ENCODE peak calls at places on chromosomes 1 and 21, in nine cellular contexts. One of them, this sample, is unnamed.

GRCh38 chr1:200207711-200208126 is 180.2 kb downstream of the NR5A2 start:
- ATAC-seq in activated naive CD8-positive, alpha-beta T cell treated with anti-CD3 and anti-CD28 coated beads, Interleukin-2, amount 10 ng/mL, durations not matched to agents 7 days and 5 days: no peak
- ATAC-seq in mucosa of descending colon: no peak
- ATAC-seq in left lung: no peak
- ATAC-seq in gastrocnemius medialis: no peak
- ATAC-seq in psoas muscle: no peak
- ATAC-seq in lung: no peak
- ATAC-seq in Panc1: no peak
- ATAC-seq in activated T-helper 17 cell treated with anti-CD3 and anti-CD28 coated beads, Interleukin-2, amount 50 U/mL, for 72 hours: peak; percentile 79
- ATAC-seq in this sample: no peak

GRCh38 chr1:180176965-180177364 is 22.3 kb downstream of the QSOX1 start:
- ATAC-seq in activated naive CD8-positive, alpha-beta T cell treated with anti-CD3 and anti-CD28 coated beads, Interleukin-2, amount 10 ng/mL, durations not matched to agents 7 days and 5 days: no peak
- ATAC-seq in mucosa of descending colon: no peak
- ATAC-seq in left lung: no peak
- ATAC-seq in gastrocnemius medialis: no peak
- ATAC-seq in psoas muscle: no peak
- ATAC-seq in lung: no peak
- ATAC-seq in Panc1: peak; percentile 8
- ATAC-seq in activated T-helper 17 cell treated with anti-CD3 and anti-CD28 coated beads, Interleukin-2, amount 50 U/mL, for 72 hours: no peak
- ATAC-seq in this sample: no peak

GRCh38 chr1:7722670-7723012 is 48.5 kb upstream of the VAMP3 start:
- ATAC-seq in activated naive CD8-positive, alpha-beta T cell treated with anti-CD3 and anti-CD28 coated beads, Interleukin-2, amount 10 ng/mL, durations not matched to agents 7 days and 5 days: no peak
- ATAC-seq in mucosa of descending colon: no peak
- ATAC-seq in left lung: no peak
- ATAC-seq in gastrocnemius medialis: peak; percentile 93
- ATAC-seq in psoas muscle: peak; percentile 95
- ATAC-seq in lung: no peak
- ATAC-seq in Panc1: no peak
- ATAC-seq in activated T-helper 17 cell treated with anti-CD3 and anti-CD28 coated beads, Interleukin-2, amount 50 U/mL, for 72 hours: no peak
- ATAC-seq in this sample: no peak

GRCh38 chr1:95169544-95169943 is 52.4 kb downstream of the TLCD4 start:
- ATAC-seq in activated naive CD8-positive, alpha-beta T cell treated with anti-CD3 and anti-CD28 coated beads, Interleukin-2, amount 10 ng/mL, durations not matched to agents 7 days and 5 days: no peak
- ATAC-seq in mucosa of descending colon: peak; percentile 75
- ATAC-seq in left lung: peak; percentile 97
- ATAC-seq in gastrocnemius medialis: no peak
- ATAC-seq in psoas muscle: peak; percentile 63
- ATAC-seq in lung: peak; percentile 66
- ATAC-seq in Panc1: no peak
- ATAC-seq in activated T-helper 17 cell treated with anti-CD3 and anti-CD28 coated beads, Interleukin-2, amount 50 U/mL, for 72 hours: no peak
- ATAC-seq in this sample: peak; percentile 95

GRCh38 chr1:206457408-206457807 is 12.9 kb upstream of the IKBKE start:
- ATAC-seq in activated naive CD8-positive, alpha-beta T cell treated with anti-CD3 and anti-CD28 coated beads, Interleukin-2, amount 10 ng/mL, durations not matched to agents 7 days and 5 days: no peak
- ATAC-seq in mucosa of descending colon: peak; percentile 22
- ATAC-seq in left lung: peak; percentile 57
- ATAC-seq in gastrocnemius medialis: no peak
- ATAC-seq in psoas muscle: peak; percentile 23
- ATAC-seq in lung: no peak
- ATAC-seq in Panc1: no peak
- ATAC-seq in activated T-helper 17 cell treated with anti-CD3 and anti-CD28 coated beads, Interleukin-2, amount 50 U/mL, for 72 hours: peak; percentile 76
- ATAC-seq in this sample: peak; percentile 70

GRCh38 chr1:116769561-116769977 is 15.3 kb downstream of the CD2 start:
- ATAC-seq in activated naive CD8-positive, alpha-beta T cell treated with anti-CD3 and anti-CD28 coated beads, Interleukin-2, amount 10 ng/mL, durations not matched to agents 7 days and 5 days: peak; percentile 68
- ATAC-seq in mucosa of descending colon: peak; percentile 79
- ATAC-seq in left lung: peak; percentile 34
- ATAC-seq in gastrocnemius medialis: no peak
- ATAC-seq in psoas muscle: no peak
- ATAC-seq in lung: no peak
- ATAC-seq in Panc1: no peak
- ATAC-seq in activated T-helper 17 cell treated with anti-CD3 and anti-CD28 coated beads, Interleukin-2, amount 50 U/mL, for 72 hours: peak; percentile 52
- ATAC-seq in this sample: no peak

GRCh38 chr1:32948905-32949304 is 15.7 kb downstream of the RNF19B start:
- ATAC-seq in activated naive CD8-positive, alpha-beta T cell treated with anti-CD3 and anti-CD28 coated beads, Interleukin-2, amount 10 ng/mL, durations not matched to agents 7 days and 5 days: no peak
- ATAC-seq in mucosa of descending colon: peak; percentile 95
- ATAC-seq in left lung: peak; percentile 81
- ATAC-seq in gastrocnemius medialis: no peak
- ATAC-seq in psoas muscle: peak; percentile 51
- ATAC-seq in lung: no peak
- ATAC-seq in Panc1: no peak
- ATAC-seq in activated T-helper 17 cell treated with anti-CD3 and anti-CD28 coated beads, Interleukin-2, amount 50 U/mL, for 72 hours: no peak
- ATAC-seq in this sample: peak; percentile 45

GRCh38 chr1:153648000-153648643 is 10.4 kb upstream of the SNAPIN start:
- ATAC-seq in activated naive CD8-positive, alpha-beta T cell treated with anti-CD3 and anti-CD28 coated beads, Interleukin-2, amount 10 ng/mL, durations not matched to agents 7 days and 5 days: no peak
- ATAC-seq in mucosa of descending colon: no peak
- ATAC-seq in left lung: no peak
- ATAC-seq in gastrocnemius medialis: no peak
- ATAC-seq in psoas muscle: peak; percentile 14
- ATAC-seq in lung: no peak
- ATAC-seq in Panc1: peak; percentile 27
- ATAC-seq in activated T-helper 17 cell treated with anti-CD3 and anti-CD28 coated beads, Interleukin-2, amount 50 U/mL, for 72 hours: no peak
- ATAC-seq in this sample: peak; percentile 24

GRCh38 chr1:39080884-39081265 is 54.7 kb downstream of the NDUFS5 start:
- ATAC-seq in activated naive CD8-positive, alpha-beta T cell treated with anti-CD3 and anti-CD28 coated beads, Interleukin-2, amount 10 ng/mL, durations not matched to agents 7 days and 5 days: no peak
- ATAC-seq in mucosa of descending colon: no peak
- ATAC-seq in left lung: peak; percentile 22
- ATAC-seq in gastrocnemius medialis: no peak
- ATAC-seq in psoas muscle: no peak
- ATAC-seq in lung: no peak
- ATAC-seq in Panc1: peak; percentile 27
- ATAC-seq in activated T-helper 17 cell treated with anti-CD3 and anti-CD28 coated beads, Interleukin-2, amount 50 U/mL, for 72 hours: no peak
- ATAC-seq in this sample: no peak

GRCh38 chr21:37219766-37220432 is 47.2 kb downstream of the VPS26C start:
- ATAC-seq in activated naive CD8-positive, alpha-beta T cell treated with anti-CD3 and anti-CD28 coated beads, Interleukin-2, amount 10 ng/mL, durations not matched to agents 7 days and 5 days: no peak
- ATAC-seq in mucosa of descending colon: no peak
- ATAC-seq in left lung: no peak
- ATAC-seq in gastrocnemius medialis: no peak
- ATAC-seq in psoas muscle: no peak
- ATAC-seq in lung: no peak
- ATAC-seq in Panc1: no peak
- ATAC-seq in activated T-helper 17 cell treated with anti-CD3 and anti-CD28 coated beads, Interleukin-2, amount 50 U/mL, for 72 hours: no peak
- ATAC-seq in this sample: no peak

GRCh38 chr1:168235548-168235885 is 9.7 kb downstream of the SFT2D2 start:
- ATAC-seq in activated naive CD8-positive, alpha-beta T cell treated with anti-CD3 and anti-CD28 coated beads, Interleukin-2, amount 10 ng/mL, durations not matched to agents 7 days and 5 days: peak; percentile 28
- ATAC-seq in mucosa of descending colon: no peak
- ATAC-seq in left lung: no peak
- ATAC-seq in gastrocnemius medialis: no peak
- ATAC-seq in psoas muscle: no peak
- ATAC-seq in lung: no peak
- ATAC-seq in Panc1: peak; percentile 23
- ATAC-seq in activated T-helper 17 cell treated with anti-CD3 and anti-CD28 coated beads, Interleukin-2, amount 50 U/mL, for 72 hours: no peak
- ATAC-seq in this sample: no peak

GRCh38 chr1:205211839-205212241 is 338 bp upstream of the DSTYK start:
- ATAC-seq in activated naive CD8-positive, alpha-beta T cell treated with anti-CD3 and anti-CD28 coated beads, Interleukin-2, amount 10 ng/mL, durations not matched to agents 7 days and 5 days: peak; percentile 25
- ATAC-seq in mucosa of descending colon: peak; percentile 2
- ATAC-seq in left lung: peak; percentile 3
- ATAC-seq in gastrocnemius medialis: no peak
- ATAC-seq in psoas muscle: no peak
- ATAC-seq in lung: no peak
- ATAC-seq in Panc1: no peak
- ATAC-seq in activated T-helper 17 cell treated with anti-CD3 and anti-CD28 coated beads, Interleukin-2, amount 50 U/mL, for 72 hours: peak; percentile 43
- ATAC-seq in this sample: peak; percentile 9

GRCh38 chr1:1833456-1833855 is 55.2 kb upstream of the NADK start:
- ATAC-seq in activated naive CD8-positive, alpha-beta T cell treated with anti-CD3 and anti-CD28 coated beads, Interleukin-2, amount 10 ng/mL, durations not matched to agents 7 days and 5 days: no peak
- ATAC-seq in mucosa of descending colon: peak; percentile 56
- ATAC-seq in left lung: no peak
- ATAC-seq in gastrocnemius medialis: no peak
- ATAC-seq in psoas muscle: peak; percentile 44
- ATAC-seq in lung: no peak
- ATAC-seq in Panc1: no peak
- ATAC-seq in activated T-helper 17 cell treated with anti-CD3 and anti-CD28 coated beads, Interleukin-2, amount 50 U/mL, for 72 hours: no peak
- ATAC-seq in this sample: peak; percentile 37

GRCh38 chr1:160672789-160673695 is 26.2 kb upstream of the SLAMF1 start:
- ATAC-seq in activated naive CD8-positive, alpha-beta T cell treated with anti-CD3 and anti-CD28 coated beads, Interleukin-2, amount 10 ng/mL, durations not matched to agents 7 days and 5 days: peak; percentile 50
- ATAC-seq in mucosa of descending colon: peak; percentile 39
- ATAC-seq in left lung: peak; percentile 39
- ATAC-seq in gastrocnemius medialis: no peak
- ATAC-seq in psoas muscle: no peak
- ATAC-seq in lung: peak; percentile 58
- ATAC-seq in Panc1: no peak
- ATAC-seq in activated T-helper 17 cell treated with anti-CD3 and anti-CD28 coated beads, Interleukin-2, amount 50 U/mL, for 72 hours: peak; percentile 69
- ATAC-seq in this sample: no peak

GRCh38 chr1:9242338-9242969 is 7.9 kb downstream of the H6PD start:
- ATAC-seq in activated naive CD8-positive, alpha-beta T cell treated with anti-CD3 and anti-CD28 coated beads, Interleukin-2, amount 10 ng/mL, durations not matched to agents 7 days and 5 days: no peak
- ATAC-seq in mucosa of descending colon: peak; percentile 6
- ATAC-seq in left lung: peak; percentile 79
- ATAC-seq in gastrocnemius medialis: peak; percentile 59
- ATAC-seq in psoas muscle: peak; percentile 79
- ATAC-seq in lung: no peak
- ATAC-seq in Panc1: no peak
- ATAC-seq in activated T-helper 17 cell treated with anti-CD3 and anti-CD28 coated beads, Interleukin-2, amount 50 U/mL, for 72 hours: no peak
- ATAC-seq in this sample: peak; percentile 32

GRCh38 chr1:145707183-145707867 is at the start of gene PDZK1:
- ATAC-seq in activated naive CD8-positive, alpha-beta T cell treated with anti-CD3 and anti-CD28 coated beads, Interleukin-2, amount 10 ng/mL, durations not matched to agents 7 days and 5 days: no peak
- ATAC-seq in mucosa of descending colon: peak; percentile 66
- ATAC-seq in left lung: no peak
- ATAC-seq in gastrocnemius medialis: no peak
- ATAC-seq in psoas muscle: no peak
- ATAC-seq in lung: no peak
- ATAC-seq in Panc1: peak; percentile 33
- ATAC-seq in activated T-helper 17 cell treated with anti-CD3 and anti-CD28 coated beads, Interleukin-2, amount 50 U/mL, for 72 hours: no peak
- ATAC-seq in this sample: no peak

GRCh38 chr1:54816951-54817350 is 15.8 kb upstream of the TTC22 start:
- ATAC-seq in activated naive CD8-positive, alpha-beta T cell treated with anti-CD3 and anti-CD28 coated beads, Interleukin-2, amount 10 ng/mL, durations not matched to agents 7 days and 5 days: no peak
- ATAC-seq in mucosa of descending colon: no peak
- ATAC-seq in left lung: no peak
- ATAC-seq in gastrocnemius medialis: no peak
- ATAC-seq in psoas muscle: no peak
- ATAC-seq in lung: no peak
- ATAC-seq in Panc1: no peak
- ATAC-seq in activated T-helper 17 cell treated with anti-CD3 and anti-CD28 coated beads, Interleukin-2, amount 50 U/mL, for 72 hours: no peak
- ATAC-seq in this sample: no peak

This sample was measured in esophagus mucosa.